ENCODE peak calls at places on chromosomes 2 and 18, in ten cellular contexts. One of them, this sample, is unnamed. For H3K4me1, the result is how much of the 10 kb centered on the place peaks cover.

GRCh38 chr2:11583203-11583752 is 49.4 kb downstream of the GREB1 start:
- DNase-seq in HCT116: no peak
- DNase-seq in RWPE2: no peak
- DNase-seq in left ventricle myocardium inferior: no peak
- DNase-seq in heart right ventricle: no peak
- DNase-seq in HepG2: peak
- DNase-seq in K562: no peak
- DNase-seq in pancreas: no peak
- DNase-seq in GM23248: peak
- DNase-seq in heart left ventricle: peak
- DNase-seq in this sample: peak

GRCh38 chr2:97654324-97654723 is 8.5 kb downstream of the COX5B start:
- DNase-seq in HCT116: no peak
- DNase-seq in RWPE2: no peak
- DNase-seq in left ventricle myocardium inferior: no peak
- DNase-seq in heart right ventricle: no peak
- DNase-seq in HepG2: no peak
- DNase-seq in K562: no peak
- DNase-seq in pancreas: no peak
- DNase-seq in GM23248: no peak
- DNase-seq in heart left ventricle: no peak
- DNase-seq in this sample: no peak

GRCh38 chr18:24514439-24514838 is 54.0 kb downstream of the HRH4 start:
- DNase-seq in HCT116: peak
- DNase-seq in RWPE2: no peak
- DNase-seq in left ventricle myocardium inferior: no peak
- DNase-seq in heart right ventricle: no peak
- DNase-seq in HepG2: peak
- DNase-seq in K562: peak
- DNase-seq in pancreas: no peak
- DNase-seq in GM23248: peak
- DNase-seq in heart left ventricle: no peak
- DNase-seq in this sample: no peak

GRCh38 chr18:59911600-59911999 is 11.8 kb downstream of the PMAIP1 start:
- DNase-seq in HCT116: no peak
- DNase-seq in RWPE2: no peak
- DNase-seq in left ventricle myocardium inferior: no peak
- DNase-seq in heart right ventricle: no peak
- DNase-seq in HepG2: no peak
- DNase-seq in K562: no peak
- DNase-seq in pancreas: no peak
- DNase-seq in GM23248: no peak
- DNase-seq in heart left ventricle: no peak
- DNase-seq in this sample: no peak

GRCh38 chr2:3626817-3627499 is 31.0 kb upstream of the ALLC start:
- DNase-seq in HCT116: no peak
- DNase-seq in RWPE2: peak
- DNase-seq in left ventricle myocardium inferior: no peak
- DNase-seq in heart right ventricle: no peak
- DNase-seq in HepG2: no peak
- DNase-seq in K562: no peak
- DNase-seq in pancreas: no peak
- DNase-seq in GM23248: no peak
- DNase-seq in heart left ventricle: no peak
- DNase-seq in this sample: no peak

GRCh38 chr2:5914831-5915611 is 222.8 kb downstream of the SOX11 start:
- DNase-seq in HCT116: no peak
- DNase-seq in RWPE2: no peak
- DNase-seq in left ventricle myocardium inferior: peak
- DNase-seq in heart right ventricle: peak
- DNase-seq in HepG2: no peak
- DNase-seq in K562: no peak
- DNase-seq in pancreas: no peak
- DNase-seq in GM23248: peak
- DNase-seq in heart left ventricle: peak
- DNase-seq in this sample: peak

GRCh38 chr2:4882421-4882820 is 809.8 kb upstream of the SOX11 start:
- DNase-seq in HCT116: no peak
- DNase-seq in RWPE2: no peak
- DNase-seq in left ventricle myocardium inferior: no peak
- DNase-seq in heart right ventricle: no peak
- DNase-seq in HepG2: no peak
- DNase-seq in K562: no peak
- DNase-seq in pancreas: no peak
- DNase-seq in GM23248: no peak
- DNase-seq in heart left ventricle: no peak
- DNase-seq in this sample: no peak

GRCh38 chr2:233745073-233745755 is 14.9 kb upstream of the UGT1A1 start:
- DNase-seq in HCT116: no peak
- DNase-seq in RWPE2: no peak
- DNase-seq in left ventricle myocardium inferior: no peak
- DNase-seq in heart right ventricle: no peak
- DNase-seq in HepG2: peak
- DNase-seq in K562: no peak
- DNase-seq in pancreas: no peak
- DNase-seq in GM23248: no peak
- DNase-seq in heart left ventricle: no peak
- DNase-seq in this sample: no peak

GRCh38 chr2:86218124-86218523 is 18.9 kb downstream of the MRPL35 start:
- DNase-seq in HCT116: no peak
- DNase-seq in RWPE2: no peak
- DNase-seq in left ventricle myocardium inferior: no peak
- DNase-seq in heart right ventricle: no peak
- DNase-seq in HepG2: peak
- DNase-seq in K562: no peak
- DNase-seq in pancreas: no peak
- DNase-seq in GM23248: no peak
- DNase-seq in heart left ventricle: no peak
- DNase-seq in this sample: no peak

GRCh38 chr2:86219896-86220295 is 20.6 kb downstream of the MRPL35 start:
- DNase-seq in HCT116: no peak
- DNase-seq in RWPE2: no peak
- DNase-seq in left ventricle myocardium inferior: no peak
- DNase-seq in heart right ventricle: no peak
- DNase-seq in HepG2: no peak
- DNase-seq in K562: no peak
- DNase-seq in pancreas: no peak
- DNase-seq in GM23248: no peak
- DNase-seq in heart left ventricle: no peak
- DNase-seq in this sample: no peak

GRCh38 chr2:86223098-86223681 is 23.9 kb downstream of the MRPL35 start:
- DNase-seq in HCT116: no peak
- DNase-seq in RWPE2: no peak
- DNase-seq in left ventricle myocardium inferior: peak
- DNase-seq in heart right ventricle: peak
- DNase-seq in HepG2: no peak
- DNase-seq in K562: no peak
- DNase-seq in pancreas: peak
- DNase-seq in GM23248: peak
- DNase-seq in heart left ventricle: peak
- DNase-seq in this sample: peak

GRCh38 chr2:86223682-86224560 is 24.7 kb downstream of the MRPL35 start:
- DNase-seq in HCT116: no peak
- DNase-seq in RWPE2: no peak
- DNase-seq in left ventricle myocardium inferior: no peak
- DNase-seq in heart right ventricle: no peak
- DNase-seq in HepG2: no peak
- DNase-seq in K562: no peak
- DNase-seq in pancreas: no peak
- DNase-seq in GM23248: peak
- DNase-seq in heart left ventricle: no peak
- DNase-seq in this sample: no peak

DNA sequence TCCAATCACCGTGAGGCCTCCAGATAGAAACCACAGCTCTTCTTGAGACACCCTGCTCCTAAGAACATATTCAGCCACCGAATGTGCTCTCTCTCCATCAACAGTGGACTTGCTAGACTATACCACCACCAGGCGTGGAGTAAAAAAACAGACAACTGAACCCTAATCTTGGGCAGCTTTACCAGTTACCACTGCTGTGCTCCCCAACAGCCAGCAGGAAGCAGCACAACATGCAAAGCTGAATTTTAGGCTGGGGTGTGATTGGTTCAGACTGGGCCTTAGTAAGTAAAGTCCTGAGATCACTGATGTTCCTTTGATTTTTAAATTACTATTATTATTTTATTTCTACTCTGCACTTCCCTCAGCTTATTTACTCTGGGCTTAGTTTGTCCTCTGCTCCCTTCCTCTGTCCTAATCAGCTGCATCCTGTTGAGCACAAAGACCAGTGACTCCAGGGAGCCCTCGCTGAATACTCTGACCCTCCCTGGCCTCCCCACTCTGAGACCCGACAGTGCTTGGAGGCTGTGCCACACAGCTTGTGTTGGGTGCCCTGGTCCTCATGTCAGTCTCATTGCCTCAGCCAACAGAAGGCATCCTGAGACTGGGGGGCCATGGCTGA is 21.9 kb downstream of the MRPL35 start:
- DNase-seq in HCT116: peak
- DNase-seq in RWPE2: no peak
- DNase-seq in left ventricle myocardium inferior: no peak
- DNase-seq in heart right ventricle: no peak
- DNase-seq in HepG2: peak
- DNase-seq in K562: peak
- DNase-seq in pancreas: peak
- DNase-seq in GM23248: peak
- DNase-seq in heart left ventricle: peak
- DNase-seq in this sample: no peak
- H3K4me1 ChIP-seq in HCT116: under half
- H3K4me1 ChIP-seq in RWPE2: under half
- H3K4me1 ChIP-seq in left ventricle myocardium inferior: half or more
- H3K4me1 ChIP-seq in heart right ventricle: half or more
- H3K4me1 ChIP-seq in HepG2: half or more
- H3K4me1 ChIP-seq in K562: under half
- H3K4me1 ChIP-seq in pancreas: under half
- H3K4me1 ChIP-seq in GM23248: under half
- H3K4me1 ChIP-seq in heart left ventricle: half or more
- H3K4me1 ChIP-seq in this sample: under half

GRCh38 chr2:168731550-168732128 is 70.8 kb upstream of the NOSTRIN start:
- DNase-seq in HCT116: no peak
- DNase-seq in RWPE2: no peak
- DNase-seq in left ventricle myocardium inferior: no peak
- DNase-seq in heart right ventricle: no peak
- DNase-seq in HepG2: no peak
- DNase-seq in K562: no peak
- DNase-seq in pancreas: no peak
- DNase-seq in GM23248: peak
- DNase-seq in heart left ventricle: no peak
- DNase-seq in this sample: no peak

GRCh38 chr2:168727904-168728470 is 74.5 kb upstream of the NOSTRIN start:
- DNase-seq in HCT116: no peak
- DNase-seq in RWPE2: no peak
- DNase-seq in left ventricle myocardium inferior: no peak
- DNase-seq in heart right ventricle: no peak
- DNase-seq in HepG2: no peak
- DNase-seq in K562: no peak
- DNase-seq in pancreas: no peak
- DNase-seq in GM23248: peak
- DNase-seq in heart left ventricle: no peak
- DNase-seq in this sample: no peak

GRCh38 chr2:168730391-168730790 is 72.0 kb upstream of the NOSTRIN start:
- DNase-seq in HCT116: no peak
- DNase-seq in RWPE2: no peak
- DNase-seq in left ventricle myocardium inferior: no peak
- DNase-seq in heart right ventricle: no peak
- DNase-seq in HepG2: no peak
- DNase-seq in K562: no peak
- DNase-seq in pancreas: no peak
- DNase-seq in GM23248: peak
- DNase-seq in heart left ventricle: no peak
- DNase-seq in this sample: no peak

GRCh38 chr2:168731002-168731401 is 71.4 kb upstream of the NOSTRIN start:
- DNase-seq in HCT116: no peak
- DNase-seq in RWPE2: no peak
- DNase-seq in left ventricle myocardium inferior: no peak
- DNase-seq in heart right ventricle: no peak
- DNase-seq in HepG2: no peak
- DNase-seq in K562: no peak
- DNase-seq in pancreas: no peak
- DNase-seq in GM23248: no peak
- DNase-seq in heart left ventricle: no peak
- DNase-seq in this sample: no peak

DNA sequence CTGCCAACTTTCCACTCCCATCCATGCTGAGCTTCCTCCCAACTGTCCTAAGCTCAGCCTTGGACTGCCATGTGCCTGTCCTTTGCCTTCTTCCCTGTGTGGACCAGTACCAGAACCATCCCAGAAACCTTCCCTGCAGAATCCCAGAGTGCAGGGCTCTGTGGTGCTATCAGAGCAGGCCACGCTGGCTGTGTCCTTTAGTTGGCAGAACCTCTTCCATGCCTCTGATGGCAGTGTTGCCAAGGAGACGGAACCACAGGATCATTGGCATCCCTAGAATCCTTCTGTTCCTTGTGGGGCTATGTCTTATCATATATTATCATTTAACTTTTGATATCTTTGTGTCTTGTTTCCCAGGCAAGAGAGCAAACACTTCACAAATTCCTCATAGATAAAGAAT is 73.0 kb upstream of the NOSTRIN start:
- DNase-seq in HCT116: no peak
- DNase-seq in RWPE2: no peak
- DNase-seq in left ventricle myocardium inferior: no peak
- DNase-seq in heart right ventricle: no peak
- DNase-seq in HepG2: no peak
- DNase-seq in K562: no peak
- DNase-seq in pancreas: no peak
- DNase-seq in GM23248: no peak
- DNase-seq in heart left ventricle: no peak
- DNase-seq in this sample: no peak
- H3K4me1 ChIP-seq in HCT116: under half
- H3K4me1 ChIP-seq in RWPE2: under half
- H3K4me1 ChIP-seq in left ventricle myocardium inferior: under half
- H3K4me1 ChIP-seq in heart right ventricle: under half
- H3K4me1 ChIP-seq in HepG2: under half
- H3K4me1 ChIP-seq in K562: under half
- H3K4me1 ChIP-seq in pancreas: under half
- H3K4me1 ChIP-seq in GM23248: under half
- H3K4me1 ChIP-seq in heart left ventricle: under half
- H3K4me1 ChIP-seq in this sample: under half

GRCh38 chr2:102063360-102063947 is 71.7 kb downstream of the IL1R2 start:
- DNase-seq in HCT116: no peak
- DNase-seq in RWPE2: no peak
- DNase-seq in left ventricle myocardium inferior: peak
- DNase-seq in heart right ventricle: peak
- DNase-seq in HepG2: no peak
- DNase-seq in K562: no peak
- DNase-seq in pancreas: no peak
- DNase-seq in GM23248: peak
- DNase-seq in heart left ventricle: peak
- DNase-seq in this sample: peak
- H3K4me1 ChIP-seq in HCT116: under half
- H3K4me1 ChIP-seq in RWPE2: under half
- H3K4me1 ChIP-seq in left ventricle myocardium inferior: half or more
- H3K4me1 ChIP-seq in heart right ventricle: half or more
- H3K4me1 ChIP-seq in HepG2: half or more
- H3K4me1 ChIP-seq in K562: under half
- H3K4me1 ChIP-seq in pancreas: under half
- H3K4me1 ChIP-seq in GM23248: half or more
- H3K4me1 ChIP-seq in heart left ventricle: half or more
- H3K4me1 ChIP-seq in this sample: half or more

DNA sequence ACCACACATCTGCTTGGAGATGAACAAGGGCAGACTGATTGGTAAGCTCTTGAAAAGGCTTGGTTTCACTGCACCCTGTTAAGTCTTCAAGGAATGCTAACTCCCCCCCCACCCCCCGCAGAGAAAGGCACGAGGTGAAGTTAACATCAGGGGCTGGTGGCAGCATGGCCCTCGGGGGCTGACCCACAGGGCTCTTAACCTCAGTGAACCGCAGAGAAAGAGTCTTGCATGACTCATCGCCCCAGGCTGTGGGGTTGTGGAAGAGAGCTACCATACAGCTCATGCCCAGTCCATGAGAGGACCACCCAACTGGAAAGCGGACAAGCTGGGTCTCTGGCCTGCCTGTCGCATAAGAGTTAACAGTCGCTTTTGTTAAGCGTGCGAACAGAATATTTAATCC is 10.6 kb upstream of the CEP68 start:
- DNase-seq in HCT116: no peak
- DNase-seq in RWPE2: no peak
- DNase-seq in left ventricle myocardium inferior: no peak
- DNase-seq in heart right ventricle: no peak
- DNase-seq in HepG2: no peak
- DNase-seq in K562: no peak
- DNase-seq in pancreas: no peak
- DNase-seq in GM23248: no peak
- DNase-seq in heart left ventricle: no peak
- DNase-seq in this sample: no peak
- H3K4me1 ChIP-seq in HCT116: under half
- H3K4me1 ChIP-seq in RWPE2: under half
- H3K4me1 ChIP-seq in left ventricle myocardium inferior: under half
- H3K4me1 ChIP-seq in heart right ventricle: under half
- H3K4me1 ChIP-seq in HepG2: under half
- H3K4me1 ChIP-seq in K562: under half
- H3K4me1 ChIP-seq in pancreas: under half
- H3K4me1 ChIP-seq in GM23248: under half
- H3K4me1 ChIP-seq in heart left ventricle: under half
- H3K4me1 ChIP-seq in this sample: under half

This sample was measured in psoas muscle.